ENCODE peak calls at places on chromosome 13, in five cellular contexts. F, E, M, L and Y are unnamed samples.

GRCh38 chr13:112193463-112194166 is 126.7 kb downstream of the SOX1 start:
- DNase-seq in F (no peak), L (no peak), E (no peak), M (no peak), Y (no peak)

GRCh38 chr13:72983085-72983768 is 75.6 kb upstream of the KLF5 start:
- DNase-seq in L (peak), F (no peak), M (no peak), E (no peak), Y (no peak)

GRCh38 chr13:51937320-51938290 is 73.6 kb downstream of the ATP7B start:
- DNase-seq in M (no peak), E (no peak), F (no peak), L (no peak), Y (no peak)

GRCh38 chr13:34164585-34164984 is 346.6 kb downstream of the RFC3 start:
- DNase-seq in L (peak), E (no peak), M (no peak), F (no peak), Y (no peak)

GRCh38 chr13:31314961-31315360 is 115.2 kb downstream of the B3GLCT start:
- DNase-seq in F (no peak), E (no peak), L (no peak), M (no peak), Y (no peak)

GRCh38 chr13:77980592-77980991 is 62.0 kb upstream of the EDNRB start:
- DNase-seq in F (no peak), E (no peak), L (peak), M (no peak), Y (no peak)

GRCh38 chr13:82636119-82636518 is 1246.2 kb downstream of the SLITRK1 start:
- DNase-seq in F (no peak), E (no peak), M (no peak), L (no peak), Y (no peak)

GRCh38 chr13:98792784-98793183 is 40.3 kb upstream of the SLC15A1 start:
- DNase-seq in L (no peak), M (no peak), E (no peak), F (no peak), Y (no peak)

GRCh38 chr13:36834299-36834698 is 15.3 kb downstream of the RFXAP start:
- DNase-seq in E (no peak), F (no peak), L (no peak), M (no peak), Y (no peak)

GRCh38 chr13:110677731-110678545 is 28.0 kb downstream of the CARS2 start:
- DNase-seq in M (no peak), L (no peak), F (no peak), E (no peak), Y (no peak)

GRCh38 chr13:93249259-93249917 is 22.8 kb downstream of the GPC6 start:
- DNase-seq in M (peak), L (peak), E (no peak), F (no peak), Y (no peak)